ENCODE peak calls at places on chromosomes 16 and 17, in nine cellular contexts. One of them, this sample, is unnamed.

GRCh38 chr16:56353054-56353921 is 72.1 kb downstream of the AMFR start:
- DNase-seq in mucosa of gallbladder: no peak
- DNase-seq in COR-L47: no peak
- DNase-seq in stimulated activated CD8-positive, alpha-beta memory T cell treated with anti-CD3 and anti-CD28 coated beads, Interleukin-4, amount 100 ng/mL, for 1 hour: no peak
- DNase-seq in effector memory CD8-positive, alpha-beta T cell: no peak
- DNase-seq in substantia nigra: no peak
- DNase-seq in activated naive CD4-positive, alpha-beta T cell treated with Interleukin-2 at 50 U/mL for 16 hours: no peak
- DNase-seq in C1 segment of cervical spinal cord: no peak
- DNase-seq in caudate nucleus: no peak
- DNase-seq in this sample: no peak

GRCh38 chr17:83046759-83047478 is 32.5 kb upstream of the METRNL start:
- DNase-seq in mucosa of gallbladder: no peak
- DNase-seq in COR-L47: no peak
- DNase-seq in stimulated activated CD8-positive, alpha-beta memory T cell treated with anti-CD3 and anti-CD28 coated beads, Interleukin-4, amount 100 ng/mL, for 1 hour: no peak
- DNase-seq in effector memory CD8-positive, alpha-beta T cell: no peak
- DNase-seq in substantia nigra: no peak
- DNase-seq in activated naive CD4-positive, alpha-beta T cell treated with Interleukin-2 at 50 U/mL for 16 hours: no peak
- DNase-seq in C1 segment of cervical spinal cord: no peak
- DNase-seq in caudate nucleus: no peak
- DNase-seq in this sample: no peak

GRCh38 chr16:71426069-71426879 is 15.6 kb downstream of the TLE7 start:
- DNase-seq in mucosa of gallbladder: no peak
- DNase-seq in COR-L47: peak
- DNase-seq in stimulated activated CD8-positive, alpha-beta memory T cell treated with anti-CD3 and anti-CD28 coated beads, Interleukin-4, amount 100 ng/mL, for 1 hour: no peak
- DNase-seq in effector memory CD8-positive, alpha-beta T cell: no peak
- DNase-seq in substantia nigra: no peak
- DNase-seq in activated naive CD4-positive, alpha-beta T cell treated with Interleukin-2 at 50 U/mL for 16 hours: no peak
- DNase-seq in C1 segment of cervical spinal cord: no peak
- DNase-seq in caudate nucleus: no peak
- DNase-seq in this sample: no peak

GRCh38 chr16:84821728-84822676 is 2.2 kb downstream of the CRISPLD2 start:
- DNase-seq in mucosa of gallbladder: no peak
- DNase-seq in COR-L47: no peak
- DNase-seq in stimulated activated CD8-positive, alpha-beta memory T cell treated with anti-CD3 and anti-CD28 coated beads, Interleukin-4, amount 100 ng/mL, for 1 hour: no peak
- DNase-seq in effector memory CD8-positive, alpha-beta T cell: no peak
- DNase-seq in substantia nigra: no peak
- DNase-seq in activated naive CD4-positive, alpha-beta T cell treated with Interleukin-2 at 50 U/mL for 16 hours: no peak
- DNase-seq in C1 segment of cervical spinal cord: no peak
- DNase-seq in caudate nucleus: no peak
- DNase-seq in this sample: no peak

GRCh38 chr17:7328840-7329359 is at the start of gene NEURL4:
- DNase-seq in mucosa of gallbladder: no peak
- DNase-seq in COR-L47: no peak
- DNase-seq in stimulated activated CD8-positive, alpha-beta memory T cell treated with anti-CD3 and anti-CD28 coated beads, Interleukin-4, amount 100 ng/mL, for 1 hour: no peak
- DNase-seq in effector memory CD8-positive, alpha-beta T cell: no peak
- DNase-seq in substantia nigra: no peak
- DNase-seq in activated naive CD4-positive, alpha-beta T cell treated with Interleukin-2 at 50 U/mL for 16 hours: no peak
- DNase-seq in C1 segment of cervical spinal cord: no peak
- DNase-seq in caudate nucleus: no peak
- DNase-seq in this sample: no peak

GRCh38 chr17:27506348-27507218 is 50.3 kb downstream of the KSR1 start:
- DNase-seq in mucosa of gallbladder: no peak
- DNase-seq in COR-L47: no peak
- DNase-seq in stimulated activated CD8-positive, alpha-beta memory T cell treated with anti-CD3 and anti-CD28 coated beads, Interleukin-4, amount 100 ng/mL, for 1 hour: no peak
- DNase-seq in effector memory CD8-positive, alpha-beta T cell: no peak
- DNase-seq in substantia nigra: no peak
- DNase-seq in activated naive CD4-positive, alpha-beta T cell treated with Interleukin-2 at 50 U/mL for 16 hours: no peak
- DNase-seq in C1 segment of cervical spinal cord: no peak
- DNase-seq in caudate nucleus: no peak
- DNase-seq in this sample: no peak

GRCh38 chr17:56141046-56141839 is 12.0 kb upstream of the ANKFN1 start:
- DNase-seq in mucosa of gallbladder: no peak
- DNase-seq in COR-L47: no peak
- DNase-seq in stimulated activated CD8-positive, alpha-beta memory T cell treated with anti-CD3 and anti-CD28 coated beads, Interleukin-4, amount 100 ng/mL, for 1 hour: no peak
- DNase-seq in effector memory CD8-positive, alpha-beta T cell: no peak
- DNase-seq in substantia nigra: no peak
- DNase-seq in activated naive CD4-positive, alpha-beta T cell treated with Interleukin-2 at 50 U/mL for 16 hours: no peak
- DNase-seq in C1 segment of cervical spinal cord: no peak
- DNase-seq in caudate nucleus: no peak
- DNase-seq in this sample: no peak

GRCh38 chr17:65638221-65638940 is 76.9 kb upstream of the AXIN2 start:
- DNase-seq in mucosa of gallbladder: peak
- DNase-seq in COR-L47: no peak
- DNase-seq in stimulated activated CD8-positive, alpha-beta memory T cell treated with anti-CD3 and anti-CD28 coated beads, Interleukin-4, amount 100 ng/mL, for 1 hour: no peak
- DNase-seq in effector memory CD8-positive, alpha-beta T cell: no peak
- DNase-seq in substantia nigra: no peak
- DNase-seq in activated naive CD4-positive, alpha-beta T cell treated with Interleukin-2 at 50 U/mL for 16 hours: no peak
- DNase-seq in C1 segment of cervical spinal cord: no peak
- DNase-seq in caudate nucleus: no peak
- DNase-seq in this sample: no peak

GRCh38 chr17:5183410-5183793 is 8.3 kb downstream of the ZNF594 start:
- DNase-seq in mucosa of gallbladder: no peak
- DNase-seq in COR-L47: no peak
- DNase-seq in stimulated activated CD8-positive, alpha-beta memory T cell treated with anti-CD3 and anti-CD28 coated beads, Interleukin-4, amount 100 ng/mL, for 1 hour: no peak
- DNase-seq in effector memory CD8-positive, alpha-beta T cell: no peak
- DNase-seq in substantia nigra: no peak
- DNase-seq in activated naive CD4-positive, alpha-beta T cell treated with Interleukin-2 at 50 U/mL for 16 hours: no peak
- DNase-seq in C1 segment of cervical spinal cord: no peak
- DNase-seq in caudate nucleus: no peak
- DNase-seq in this sample: no peak

GRCh38 chr16:57991551-57992059 is 8.9 kb downstream of the ZNF319 start:
- DNase-seq in mucosa of gallbladder: no peak
- DNase-seq in COR-L47: no peak
- DNase-seq in stimulated activated CD8-positive, alpha-beta memory T cell treated with anti-CD3 and anti-CD28 coated beads, Interleukin-4, amount 100 ng/mL, for 1 hour: no peak
- DNase-seq in effector memory CD8-positive, alpha-beta T cell: no peak
- DNase-seq in substantia nigra: no peak
- DNase-seq in activated naive CD4-positive, alpha-beta T cell treated with Interleukin-2 at 50 U/mL for 16 hours: no peak
- DNase-seq in C1 segment of cervical spinal cord: no peak
- DNase-seq in caudate nucleus: no peak
- DNase-seq in this sample: no peak

This sample was measured in ascending aorta.